ENCODE peak calls at places on chromosomes 4 and X, in six cellular contexts. Y is endothelial cell, F is Kasumi-1, S is cardiac muscle cell, G is EH, R is iPS-NIHi11. O is an unnamed sample.

GRCh38 chr4:187414716-187415115 is 580.9 kb upstream of the ZFP42 start:
- DNase-seq in Y (no peak), G (no peak), R (no peak), S (no peak), F (no peak), O (no peak)

GRCh38 chr4:5799406-5799805 is 88.4 kb downstream of the EVC start:
- DNase-seq in Y (no peak), G (no peak), F (no peak), R (no peak), S (no peak), O (no peak)

GRCh38 chrX:10022580-10023245 is 55.6 kb downstream of the CLDN34 start:
- DNase-seq in G (peak), Y (no peak), F (no peak), R (no peak), S (peak), O (no peak)

GRCh38 chr4:73679836-73680235 is 59.6 kb upstream of the RASSF6 start:
- DNase-seq in R (no peak), Y (no peak), F (no peak), S (peak), G (peak), O (no peak)

GRCh38 chr4:88732714-88733368 is 35.2 kb upstream of the NAP1L5 start:
- DNase-seq in Y (no peak), S (no peak), R (no peak), G (no peak), F (no peak), O (no peak)

GRCh38 chrX:46630141-46630540 is 56.6 kb downstream of the CHST7 start:
- DNase-seq in G (peak), F (no peak), R (no peak), Y (no peak), S (no peak), O (no peak)

GRCh38 chr4:91454111-91454510 is 849.7 kb upstream of the GRID2 start:
- DNase-seq in S (no peak), R (no peak), Y (no peak), G (no peak), F (no peak), O (no peak)

GRCh38 chr4:10458190-10458589 is 964 bp upstream of the ZNF518B start:
- DNase-seq in F (no peak), Y (peak), S (no peak), G (no peak), R (no peak), O (no peak)

GRCh38 chrX:131752493-131753198 is 208.8 kb downstream of the OR13H1 start:
- DNase-seq in Y (no peak), S (no peak), F (no peak), G (no peak), R (no peak), O (no peak)

GRCh38 chrX:41502004-41502403 is 54.9 kb downstream of the NYX start:
- DNase-seq in G (no peak), S (no peak), R (no peak), F (no peak), Y (no peak), O (no peak)

GRCh38 chr4:89482248-89482647 is 174.6 kb upstream of the GPRIN3 start:
- DNase-seq in Y (no peak), F (peak), S (peak), R (peak), G (peak), O (peak)

GRCh38 chr4:8283631-8284121 is 14.1 kb downstream of the HTRA3 start:
- DNase-seq in F (no peak), S (no peak), Y (no peak), R (peak), G (no peak), O (no peak)

GRCh38 chr4:118338981-118339765 is 13.6 kb downstream of the PRSS12 start:
- DNase-seq in G (peak), Y (no peak), S (no peak), R (no peak), F (peak), O (no peak)

GRCh38 chrX:12988797-12989196 is 13.9 kb downstream of the TMSB4X start:
- DNase-seq in R (no peak), S (peak), G (peak), F (no peak), Y (no peak), O (no peak)

GRCh38 chr4:79852305-79852730 is 220.7 kb downstream of the ANTXR2 start:
- DNase-seq in Y (no peak), G (peak), S (peak), F (no peak), R (no peak), O (no peak)

O was measured in HuH-7.